ENCODE peak calls at places on chromosomes 2 and 18, in nine cellular contexts. N is tibial artery; G is stimulated activated CD4-positive, alpha-beta T cell treated with anti-CD3 and anti-CD28 coated beads, Interleukin-4, amount 100 ng/mL, for 48 hours; S is cardiac fibroblast; Q is pons; C is psoas muscle; D is CD8-positive, alpha-beta T cell; I is OCI-M1; H is stimulated activated CD8-positive, alpha-beta memory T cell treated with anti-CD3 and anti-CD28 coated beads, Interleukin-7, amount 100 ng/mL, for 24 hours. F is an unnamed sample.

GRCh38 chr18:28690836-28691835 is 514.2 kb upstream of the CDH2 start:
- DNase-seq in N (no peak), G (no peak), S (peak), Q (no peak), C (no peak), D (no peak), I (no peak), H (no peak), F (no peak)

GRCh38 chr2:72148391-72148974 is 821 bp upstream of the CYP26B1 start:
- DNase-seq in N (no peak), G (no peak), S (no peak), Q (peak), C (peak), D (no peak), I (no peak), H (no peak), F (peak)

GRCh38 chr2:199692489-199692888 is 158.5 kb downstream of the FTCDNL1 start:
- DNase-seq in N (no peak), G (no peak), S (no peak), Q (no peak), C (no peak), D (no peak), I (no peak), H (no peak), F (no peak)

GRCh38 chr18:24031916-24032315 is 17.4 kb downstream of the TTC39C start:
- DNase-seq in N (no peak), G (no peak), S (no peak), Q (no peak), C (no peak), D (no peak), I (no peak), H (no peak), F (no peak)

GRCh38 chr2:10028988-10029874 is 14.1 kb upstream of the KLF11 start:
- DNase-seq in N (no peak), G (peak), S (no peak), Q (no peak), C (peak), D (peak), I (peak), H (no peak), F (peak)

GRCh38 chr2:68726608-68727367 is 7.8 kb upstream of the ARHGAP25 start:
- DNase-seq in N (no peak), G (peak), S (no peak), Q (no peak), C (no peak), D (peak), I (no peak), H (peak), F (peak)

GRCh38 chr2:120719471-120719870 is 16.2 kb upstream of the GLI2 start:
- DNase-seq in N (peak), G (no peak), S (no peak), Q (no peak), C (no peak), D (no peak), I (no peak), H (no peak), F (no peak)

GRCh38 chr2:98948956-98949739 is 13.1 kb upstream of the CRACDL start:
- DNase-seq in N (no peak), G (no peak), S (no peak), Q (no peak), C (no peak), D (no peak), I (no peak), H (no peak), F (no peak)

GRCh38 chr2:24164416-24164973 is 10.4 kb upstream of the FAM228A start:
- DNase-seq in N (no peak), G (peak), S (no peak), Q (peak), C (no peak), D (no peak), I (peak), H (peak), F (peak)

GRCh38 chr2:127649100-127649611 is 3.2 kb downstream of the GPR17 start:
- DNase-seq in N (no peak), G (no peak), S (no peak), Q (no peak), C (peak), D (no peak), I (no peak), H (no peak), F (peak)

GRCh38 chr2:233513953-233514655 is 52.5 kb downstream of the USP40 start:
- DNase-seq in N (no peak), G (no peak), S (no peak), Q (no peak), C (no peak), D (no peak), I (no peak), H (no peak), F (no peak)

GRCh38 chr2:232491139-232491780 is 3.6 kb upstream of the ECEL1 start:
- DNase-seq in N (peak), G (no peak), S (no peak), Q (no peak), C (peak), D (no peak), I (no peak), H (no peak), F (peak)

GRCh38 chr2:128769457-128770142 is 450.9 kb upstream of the HS6ST1 start:
- DNase-seq in N (no peak), G (no peak), S (no peak), Q (no peak), C (no peak), D (no peak), I (no peak), H (no peak), F (no peak)

GRCh38 chr2:160652236-160652635 is 158.6 kb upstream of the RBMS1 start:
- DNase-seq in N (no peak), G (peak), S (peak), Q (no peak), C (no peak), D (peak), I (peak), H (peak), F (peak)

GRCh38 chr2:33272001-33272400 is 204.4 kb upstream of the RASGRP3 start:
- DNase-seq in N (no peak), G (no peak), S (no peak), Q (no peak), C (no peak), D (no peak), I (no peak), H (no peak), F (no peak)

GRCh38 chr2:75614062-75614710 is 32.4 kb upstream of the MRPL19 start:
- DNase-seq in N (no peak), G (no peak), S (no peak), Q (no peak), C (no peak), D (no peak), I (no peak), H (no peak), F (no peak)

GRCh38 chr2:220966636-220967035 is 605.5 kb downstream of the EPHA4 start:
- DNase-seq in N (no peak), G (no peak), S (peak), Q (no peak), C (no peak), D (no peak), I (no peak), H (no peak), F (no peak)

GRCh38 chr2:147420517-147420916 is 424.3 kb upstream of the ACVR2A start:
- DNase-seq in N (no peak), G (no peak), S (no peak), Q (no peak), C (no peak), D (no peak), I (no peak), H (no peak), F (no peak)

GRCh38 chr2:215499330-215499729 is 63.5 kb upstream of the FN1 start:
- DNase-seq in N (no peak), G (no peak), S (peak), Q (no peak), C (no peak), D (no peak), I (no peak), H (no peak), F (no peak)

GRCh38 chr2:158726906-158727592 is 68.1 kb upstream of the DAPL1 start:
- DNase-seq in N (no peak), G (no peak), S (peak), Q (peak), C (peak), D (no peak), I (peak), H (no peak), F (peak)

GRCh38 chr2:74206180-74206688 is 7.8 kb downstream of the MTHFD2 start:
- DNase-seq in N (no peak), G (no peak), S (peak), Q (no peak), C (no peak), D (peak), I (peak), H (no peak), F (no peak)

GRCh38 chr2:240301256-240301795 is 134.1 kb upstream of the GPC1 start:
- DNase-seq in N (peak), G (no peak), S (no peak), Q (no peak), C (no peak), D (no peak), I (no peak), H (no peak), F (no peak)

GRCh38 chr18:50507120-50507590 is 52.7 kb upstream of the MAPK4 start:
- DNase-seq in N (no peak), G (no peak), S (peak), Q (no peak), C (peak), D (no peak), I (peak), H (no peak), F (peak)

GRCh38 chr18:53864758-53865157 is 359.7 kb downstream of the MBD2 start:
- DNase-seq in N (no peak), G (no peak), S (peak), Q (no peak), C (no peak), D (no peak), I (peak), H (no peak), F (no peak)

GRCh38 chr18:11795916-11796315 is 55.3 kb upstream of the CHMP1B start:
- DNase-seq in N (no peak), G (no peak), S (no peak), Q (no peak), C (no peak), D (no peak), I (no peak), H (no peak), F (no peak)

GRCh38 chr2:169080250-169081035 is 11.1 kb downstream of the DHRS9 start:
- DNase-seq in N (no peak), G (no peak), S (no peak), Q (peak), C (no peak), D (no peak), I (peak), H (no peak), F (no peak)

GRCh38 chr2:64932327-64933216 is 56.6 kb upstream of the SLC1A4 start:
- DNase-seq in N (no peak), G (no peak), S (no peak), Q (peak), C (no peak), D (no peak), I (peak), H (no peak), F (no peak)

GRCh38 chr2:217731805-217732204 is 271.0 kb downstream of the TNS1 start:
- DNase-seq in N (no peak), G (no peak), S (no peak), Q (no peak), C (no peak), D (no peak), I (no peak), H (no peak), F (no peak)

GRCh38 chr2:119223521-119224390 is at the start of gene STEAP3:
- DNase-seq in N (peak), G (no peak), S (peak), Q (peak), C (peak), D (no peak), I (peak), H (no peak), F (peak)

GRCh38 chr2:199409705-199410104 is 48.0 kb downstream of the SATB2 start:
- DNase-seq in N (no peak), G (no peak), S (no peak), Q (no peak), C (no peak), D (no peak), I (no peak), H (no peak), F (no peak)

GRCh38 chr18:54222922-54223567 is 1.4 kb downstream of the MBD2 start:
- DNase-seq in N (no peak), G (peak), S (no peak), Q (peak), C (no peak), D (peak), I (peak), H (no peak), F (no peak)

GRCh38 chr2:3596891-3597290 is 2.0 kb downstream of the COLEC11 start:
- DNase-seq in N (no peak), G (no peak), S (no peak), Q (no peak), C (no peak), D (no peak), I (no peak), H (no peak), F (no peak)

GRCh38 chr18:23998018-23998417 is 16.5 kb upstream of the TTC39C start:
- DNase-seq in N (no peak), G (no peak), S (no peak), Q (no peak), C (no peak), D (no peak), I (no peak), H (no peak), F (no peak)

F was measured in Right ventricle myocardium superior.